ENCODE peak calls at places on chromosomes 13 and 19, in six cellular contexts. W is GDM1, N is sigmoid colon, X is AG04450, U is AG08395, J is cardiac fibroblast. O is an unnamed sample.

GRCh38 chr19:17721821-17722220 is 2.5 kb downstream of the MAP1S start:
- DNase-seq in W (peak), N (no peak), X (no peak), U (peak), J (peak), O (peak)

GRCh38 chr13:45880242-45880641 is 28.7 kb upstream of the SIAH3 start:
- DNase-seq in W (no peak), N (no peak), X (no peak), U (no peak), J (no peak), O (no peak)

GRCh38 chr13:24995225-24995804 is 100.6 kb upstream of the PABPC3 start:
- DNase-seq in W (peak), N (peak), X (peak), U (peak), J (peak), O (peak)

GRCh38 chr13:109256866-109257760 is 529.3 kb downstream of the IRS2 start:
- DNase-seq in W (no peak), N (no peak), X (peak), U (peak), J (peak), O (peak)

GRCh38 chr13:79533781-79534400 is 52.9 kb downstream of the NDFIP2 start:
- DNase-seq in W (no peak), N (no peak), X (no peak), U (peak), J (peak), O (no peak)

GRCh38 chr19:47284324-47284899 is 9.7 kb downstream of the INAFM1 start:
- DNase-seq in W (peak), N (no peak), X (peak), U (peak), J (peak), O (peak)

GRCh38 chr13:46553521-46553885 is 533 bp downstream of the LRCH1 start:
- DNase-seq in W (no peak), N (peak), X (no peak), U (no peak), J (no peak), O (no peak)

GRCh38 chr13:33633701-33634525 is 184.0 kb upstream of the RFC3 start:
- DNase-seq in W (no peak), N (no peak), X (no peak), U (peak), J (peak), O (no peak)

GRCh38 chr19:7336321-7336973 is 12.3 kb upstream of the ARHGEF18 start:
- DNase-seq in W (no peak), N (peak), X (no peak), U (no peak), J (no peak), O (no peak)

GRCh38 chr19:13098291-13099072 is 4.2 kb downstream of the LYL1 start:
- DNase-seq in W (peak), N (peak), X (no peak), U (peak), J (peak), O (no peak)

GRCh38 chr13:38783992-38784875 is 97.4 kb downstream of the FREM2 start:
- DNase-seq in W (no peak), N (no peak), X (no peak), U (no peak), J (no peak), O (no peak)

GRCh38 chr13:34155931-34156607 is 338.1 kb downstream of the RFC3 start:
- DNase-seq in W (no peak), N (no peak), X (no peak), U (peak), J (peak), O (peak)

GRCh38 chr13:87089391-87089790 is 581.8 kb upstream of the SLITRK5 start:
- DNase-seq in W (no peak), N (no peak), X (peak), U (peak), J (peak), O (peak)